ENCODE peak calls at places on chromosomes 3 and 15, in eight cellular contexts. H is fibroblast of mammary gland, X is foreskin fibroblast, T is neural crest cell, M is GM13976, N is Calu3, L is mucosa of descending colon, E is HFF-Myc. G is an unnamed sample.

GRCh38 chr3:192747145-192747544 is 19.8 kb upstream of the FGF12 start:
- DNase-seq in N (no peak), M (no peak), T (no peak), H (no peak), X (no peak), L (no peak), E (no peak), G (no peak)

GRCh38 chr3:105842943-105843342 is 25.9 kb downstream of the CBLB start:
- DNase-seq in H (peak), T (no peak), E (no peak), M (no peak), N (no peak), L (no peak), X (peak), G (no peak)

GRCh38 chr3:23480324-23480704 is 277.2 kb downstream of the UBE2E2 start:
- DNase-seq in X (no peak), H (no peak), M (no peak), N (no peak), T (no peak), L (no peak), E (no peak), G (no peak)

GRCh38 chr3:46359748-46360509 is 6.0 kb downstream of the CCR2 start:
- DNase-seq in T (no peak), L (no peak), H (peak), E (no peak), M (no peak), X (peak), N (no peak), G (no peak)

GRCh38 chr15:51112078-51112477 is 17.4 kb upstream of the TNFAIP8L3 start:
- DNase-seq in T (no peak), X (no peak), H (no peak), L (no peak), N (no peak), M (no peak), E (no peak), G (no peak)

GRCh38 chr3:27533718-27534578 is 49.8 kb upstream of the SLC4A7 start:
- DNase-seq in H (peak), M (peak), E (peak), L (peak), T (no peak), N (peak), X (peak), G (peak)

GRCh38 chr3:16366581-16366980 is 101.6 kb downstream of the OXNAD1 start:
- DNase-seq in X (no peak), M (no peak), T (no peak), H (no peak), E (no peak), N (no peak), L (no peak), G (no peak)

GRCh38 chr15:84081391-84082168 is 154.0 kb upstream of the GOLGA6L4 start:
- DNase-seq in H (no peak), N (no peak), T (no peak), E (no peak), L (no peak), M (no peak), X (no peak), G (no peak)

GRCh38 chr15:61146643-61147230 is 82.4 kb downstream of the RORA start:
- DNase-seq in H (no peak), L (no peak), M (no peak), X (no peak), E (no peak), T (no peak), N (no peak), G (no peak)

GRCh38 chr3:101603184-101603583 is 29.2 kb downstream of the PCNP start:
- DNase-seq in E (no peak), L (no peak), H (no peak), X (no peak), M (no peak), N (no peak), T (no peak), G (no peak)

GRCh38 chr15:75693501-75694240 is 19.0 kb downstream of the CSPG4 start:
- DNase-seq in M (no peak), E (peak), N (no peak), T (no peak), L (no peak), X (peak), H (peak), G (peak)

GRCh38 chr15:85749261-85750151 is 45.2 kb downstream of the KLHL25 start:
- DNase-seq in X (no peak), T (no peak), E (no peak), H (peak), L (no peak), N (no peak), M (no peak), G (no peak)

GRCh38 chr15:39745415-39745814 is 37.2 kb downstream of the FSIP1 start:
- DNase-seq in X (no peak), H (no peak), N (no peak), E (no peak), T (no peak), L (peak), M (no peak), G (no peak)

GRCh38 chr3:39096775-39097174 is 10.7 kb downstream of the GORASP1 start:
- DNase-seq in N (peak), L (no peak), E (no peak), M (no peak), X (peak), T (no peak), H (no peak), G (no peak)

GRCh38 chr15:95902606-95903005 is 427.9 kb upstream of the NR2F2 start:
- DNase-seq in H (no peak), N (no peak), X (no peak), T (no peak), M (no peak), L (no peak), E (no peak), G (no peak)

GRCh38 chr3:130956721-130957120 is 62.8 kb downstream of the ATP2C1 start:
- DNase-seq in T (no peak), M (no peak), E (no peak), X (no peak), H (no peak), L (no peak), N (no peak), G (no peak)

GRCh38 chr15:31387483-31388118 is 61.0 kb downstream of the KLF13 start:
- DNase-seq in H (peak), M (peak), X (no peak), T (no peak), E (peak), L (no peak), N (no peak), G (no peak)

GRCh38 chr3:177420643-177421042 is 223.4 kb upstream of the TBL1XR1 start:
- DNase-seq in X (peak), L (no peak), E (no peak), H (peak), M (no peak), T (no peak), N (no peak), G (no peak)

GRCh38 chr15:56568466-56569167 is 103.7 kb upstream of the MNS1 start:
- DNase-seq in T (no peak), M (no peak), N (no peak), L (no peak), H (no peak), E (no peak), X (no peak), G (no peak)

GRCh38 chr3:49017646-49017977 is 768 bp downstream of the DALRD3 start:
- DNase-seq in M (no peak), H (no peak), L (peak), N (no peak), X (no peak), E (no peak), T (no peak), G (no peak)

GRCh38 chr3:43366466-43366865 is 80.1 kb downstream of the SNRK start:
- DNase-seq in T (no peak), X (no peak), N (no peak), M (no peak), L (no peak), E (no peak), H (no peak), G (no peak)

GRCh38 chr3:123745184-123745855 is 138.8 kb downstream of the MYLK start:
- DNase-seq in M (no peak), H (peak), N (peak), T (no peak), E (no peak), L (no peak), X (no peak), G (no peak)

GRCh38 chr3:133568294-133569014 is 5.0 kb upstream of the CDV3 start:
- DNase-seq in L (no peak), T (no peak), N (peak), M (no peak), X (peak), H (peak), E (no peak), G (no peak)

GRCh38 chr15:60651734-60652141 is 172.8 kb upstream of the ICE2 start:
- DNase-seq in L (no peak), N (no peak), X (no peak), E (no peak), M (no peak), T (no peak), H (no peak), G (no peak)

GRCh38 chr15:78691167-78691872 is 50.3 kb upstream of the CHRNB4 start:
- DNase-seq in X (no peak), T (no peak), H (no peak), L (no peak), N (no peak), E (no peak), M (no peak), G (no peak)

GRCh38 chr15:31298707-31299172 is 27.9 kb upstream of the KLF13 start:
- DNase-seq in N (no peak), E (no peak), X (no peak), M (no peak), H (no peak), L (no peak), T (no peak), G (no peak)

GRCh38 chr15:79171320-79172031 is 80.9 kb upstream of the RASGRF1 start:
- DNase-seq in N (no peak), X (no peak), L (no peak), T (no peak), E (no peak), M (no peak), H (no peak), G (no peak)

GRCh38 chr3:149588909-149589308 is 68.9 kb downstream of the WWTR1 start:
- DNase-seq in T (no peak), H (no peak), L (no peak), M (no peak), E (no peak), N (no peak), X (no peak), G (no peak)

GRCh38 chr3:45611619-45612018 is 17.1 kb downstream of the LIMD1 start:
- DNase-seq in M (no peak), N (peak), H (no peak), T (peak), E (no peak), L (no peak), X (no peak), G (no peak)

GRCh38 chr3:197001106-197001971 is 28.3 kb downstream of the MELTF start:
- DNase-seq in E (no peak), H (no peak), L (peak), T (no peak), M (no peak), N (no peak), X (no peak), G (no peak)
- TF ChIP-seq CTCF in E (no peak), H (no peak), L (no peak), T (no peak), M (no peak), N (no peak), X (no peak), G (no peak)

DNA sequence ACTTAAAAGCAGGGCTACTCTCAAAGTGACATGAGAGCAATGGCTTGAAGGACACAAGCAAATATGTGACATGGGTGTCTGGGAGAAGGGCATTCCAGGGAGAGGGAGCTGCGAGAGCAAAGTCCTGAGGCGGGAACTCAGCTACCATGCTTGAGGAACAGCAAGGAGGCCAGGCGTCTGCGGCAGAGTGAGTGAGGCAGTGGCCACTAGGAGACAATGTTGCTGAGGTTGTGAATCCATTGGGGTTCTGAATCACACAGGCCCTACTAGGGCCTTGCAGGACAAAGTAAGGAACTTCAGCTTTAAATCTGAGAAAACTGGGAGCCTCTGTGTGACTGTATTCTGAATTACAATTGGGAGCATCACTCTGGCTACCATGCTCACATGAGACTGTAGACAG is 94.1 kb upstream of the PRICKLE2 start:
- DNase-seq in M (no peak), E (no peak), L (no peak), N (no peak), X (no peak), T (no peak), H (peak), G (no peak)
- TF ChIP-seq CTCF in M (no peak), E (peak), L (no peak), N (no peak), X (no peak), T (no peak), H (peak), G (no peak)

GRCh38 chr15:68829068-68829467 is 8.4 kb upstream of the ANP32A start:
- DNase-seq in M (no peak), T (no peak), E (no peak), L (no peak), N (peak), H (peak), X (no peak), G (peak)
- TF ChIP-seq CTCF in M (peak), T (peak), E (peak), L (no peak), N (no peak), H (peak), X (peak), G (peak)

GRCh38 chr3:26114851-26115250 is 325.0 kb downstream of the OXSM start:
- DNase-seq in H (no peak), M (no peak), T (no peak), N (no peak), L (no peak), E (no peak), X (no peak), G (no peak)

GRCh38 chr3:26118165-26118564 is 328.3 kb downstream of the OXSM start:
- DNase-seq in T (no peak), H (no peak), X (no peak), L (no peak), N (no peak), E (no peak), M (peak), G (peak)
- TF ChIP-seq CTCF in T (peak), H (no peak), X (no peak), L (no peak), N (no peak), E (no peak), M (peak), G (peak)

GRCh38 chr3:84772841-84773240 is 185.9 kb upstream of the CADM2 start:
- DNase-seq in H (no peak), L (no peak), E (no peak), X (no peak), M (no peak), N (no peak), T (no peak), G (no peak)
- TF ChIP-seq CTCF in H (no peak), L (no peak), E (no peak), X (no peak), M (no peak), N (no peak), T (no peak), G (no peak)

GRCh38 chr3:142676151-142676550 is 47.7 kb upstream of the TRPC1 start:
- DNase-seq in E (no peak), M (no peak), T (no peak), N (no peak), X (no peak), H (no peak), L (no peak), G (no peak)

DNA sequence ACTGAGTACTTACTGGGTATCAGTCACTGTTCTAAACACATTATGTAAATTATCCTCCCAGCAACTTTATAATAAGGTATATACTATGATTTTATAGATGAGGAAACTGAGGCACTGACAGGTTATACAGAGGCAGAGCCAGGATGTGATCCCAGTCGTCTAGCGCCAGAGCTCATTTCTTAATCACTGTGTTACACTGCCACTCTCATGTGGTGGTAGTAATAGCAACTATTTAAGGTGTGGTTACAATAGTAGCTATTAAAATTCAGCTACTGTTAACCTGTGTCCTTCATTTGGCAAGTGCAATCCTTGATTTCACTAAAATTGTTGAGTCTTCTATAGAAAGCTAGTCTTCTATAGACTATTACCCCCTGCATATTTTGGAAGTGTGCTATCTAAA is 43.1 kb upstream of the TRPC1 start:
- DNase-seq in M (no peak), X (no peak), T (no peak), H (no peak), E (no peak), L (no peak), N (peak), G (no peak)
- TF ChIP-seq CTCF in M (no peak), X (no peak), T (no peak), H (no peak), E (no peak), L (no peak), N (peak), G (no peak)